ENCODE peak calls at places on chromosomes 6 and 20, in five cellular contexts. X is kidney, S is brain microvascular endothelial cell, O is neural progenitor cell, J is SJSA1. D is an unnamed sample.

GRCh38 chr20:58630063-58630462 is 21.0 kb upstream of the STX16 start:
- DNase-seq in X (no peak), S (peak; percentile 72), O (no peak), J (peak; percentile 88), D (no peak)

GRCh38 chr20:59006864-59007757 is at the start of gene CTSZ:
- DNase-seq in X (peak; percentile 88), S (no peak), O (peak; percentile 81), J (peak; percentile 37), D (peak; percentile 50)

GRCh38 chr6:162882817-162883481 is 155.2 kb downstream of the PACRG start:
- DNase-seq in X (no peak), S (no peak), O (no peak), J (no peak), D (peak; percentile 42)

GRCh38 chr6:53318429-53318828 is 30.3 kb downstream of the ELOVL5 start:
- DNase-seq in X (no peak), S (no peak), O (no peak), J (no peak), D (no peak)

GRCh38 chr6:155377061-155377460 is 62.8 kb upstream of the TFB1M start:
- DNase-seq in X (no peak), S (peak; percentile 90), O (no peak), J (peak; percentile 34), D (no peak)

GRCh38 chr20:24134284-24134683 is 145.7 kb upstream of the GGTLC1 start:
- DNase-seq in X (no peak), S (no peak), O (no peak), J (peak; percentile 73), D (no peak)

GRCh38 chr20:58651548-58651822 is 402 bp downstream of the STX16 start:
- DNase-seq in X (no peak), S (no peak), O (peak; percentile 80), J (no peak), D (no peak)

GRCh38 chr6:54916858-54917257 is 70.3 kb downstream of the FAM83B start:
- DNase-seq in X (no peak), S (no peak), O (no peak), J (no peak), D (no peak)

GRCh38 chr20:10590950-10591349 is 82.8 kb downstream of the JAG1 start:
- DNase-seq in X (no peak), S (no peak), O (no peak), J (no peak), D (no peak)

GRCh38 chr6:11653028-11653583 is 115.6 kb downstream of the TMEM170B start:
- DNase-seq in X (peak; percentile 63), S (peak; percentile 99), O (no peak), J (peak; percentile 97), D (no peak)

GRCh38 chr6:47202638-47203037 is 107.1 kb downstream of the TNFRSF21 start:
- DNase-seq in X (no peak), S (no peak), O (no peak), J (no peak), D (no peak)

GRCh38 chr6:100886078-100886477 is 4.9 kb upstream of the ASCC3 start:
- DNase-seq in X (no peak), S (peak; percentile 21), O (no peak), J (peak; percentile 16), D (no peak)

GRCh38 chr6:118758942-118759341 is 107.6 kb upstream of the CEP85L start:
- DNase-seq in X (no peak), S (no peak), O (no peak), J (no peak), D (no peak)

GRCh38 chr6:11251553-11252358 is 19.3 kb upstream of the NEDD9 start:
- DNase-seq in X (peak; percentile 76), S (peak; percentile 72), O (no peak), J (peak; percentile 64), D (peak; percentile 39)

GRCh38 chr6:5515200-5515599 is 253.9 kb downstream of the FARS2 start:
- DNase-seq in X (no peak), S (no peak), O (no peak), J (no peak), D (no peak)

GRCh38 chr6:148884461-148884860 is 137.6 kb downstream of the UST start:
- DNase-seq in X (no peak), S (no peak), O (peak; percentile 36), J (no peak), D (peak; percentile 67)

GRCh38 chr6:142913511-142914047 is 31.4 kb downstream of the HIVEP2 start:
- DNase-seq in X (no peak), S (no peak), O (no peak), J (no peak), D (no peak)

GRCh38 chr6:118284736-118285360 is 263.2 kb upstream of the PLN start:
- DNase-seq in X (no peak), S (no peak), O (no peak), J (no peak), D (no peak)

GRCh38 chr6:168440520-168441433 is at the start of gene SMOC2:
- DNase-seq in X (peak; percentile 82), S (no peak), O (peak; percentile 68), J (no peak), D (no peak)

GRCh38 chr6:84220809-84221409 is 6.5 kb downstream of the CEP162 start:
- DNase-seq in X (no peak), S (no peak), O (peak; percentile 15), J (peak; percentile 13), D (no peak)

GRCh38 chr6:63355632-63356031 is 35.8 kb upstream of the LGSN start:
- DNase-seq in X (no peak), S (no peak), O (no peak), J (no peak), D (no peak)

GRCh38 chr6:17473554-17473953 is 80.2 kb downstream of the CAP2 start:
- DNase-seq in X (no peak), S (no peak), O (no peak), J (no peak), D (no peak)

GRCh38 chr6:137795510-137795909 is 71.5 kb upstream of the TNFAIP3 start:
- DNase-seq in X (no peak), S (no peak), O (no peak), J (no peak), D (no peak)

GRCh38 chr20:45487231-45487635 is 17.7 kb downstream of the WFDC2 start:
- DNase-seq in X (peak; percentile 77), S (no peak), O (peak; percentile 54), J (no peak), D (peak; percentile 35)
- H3K4me3 ChIP-seq in X (no peak overlapping the region), S (no peak overlapping the region), O (no peak overlapping the region), J (no peak overlapping the region), D (no peak overlapping the region)

GRCh38 chr6:29886686-29887085 is 55.6 kb upstream of the HLA-A start:
- DNase-seq in X (no peak), S (no peak), O (no peak), J (no peak), D (no peak)
- H3K4me3 ChIP-seq in X (peak overlapping the region; percentile 73), S (no peak overlapping the region), O (no peak overlapping the region), J (no peak overlapping the region), D (no peak overlapping the region)

DNA sequence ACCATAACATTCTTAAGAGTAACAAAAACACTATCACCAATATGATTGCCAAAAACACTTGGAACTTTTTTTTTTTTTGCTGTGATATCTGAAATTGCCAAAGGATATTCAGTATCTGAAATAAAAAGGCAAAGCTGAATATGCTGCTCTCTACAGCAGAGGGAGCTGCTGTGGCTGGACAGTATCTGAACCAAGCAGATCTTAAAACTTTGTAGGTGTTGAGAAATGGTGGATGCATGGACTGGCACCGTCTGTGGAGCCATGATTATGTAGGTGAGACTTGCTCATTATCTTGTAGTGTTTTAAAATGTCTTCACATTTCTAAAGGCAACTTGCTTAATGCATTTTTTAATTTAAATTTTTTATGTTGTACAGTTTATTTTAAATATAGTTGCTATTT is 9.2 kb downstream of the PDCD2 start:
- DNase-seq in X (no peak), S (peak; percentile 20), O (no peak), J (no peak), D (no peak)
- H3K4me3 ChIP-seq in X (no peak overlapping the region), S (no peak overlapping the region), O (no peak overlapping the region), J (no peak overlapping the region), D (no peak overlapping the region)

DNA sequence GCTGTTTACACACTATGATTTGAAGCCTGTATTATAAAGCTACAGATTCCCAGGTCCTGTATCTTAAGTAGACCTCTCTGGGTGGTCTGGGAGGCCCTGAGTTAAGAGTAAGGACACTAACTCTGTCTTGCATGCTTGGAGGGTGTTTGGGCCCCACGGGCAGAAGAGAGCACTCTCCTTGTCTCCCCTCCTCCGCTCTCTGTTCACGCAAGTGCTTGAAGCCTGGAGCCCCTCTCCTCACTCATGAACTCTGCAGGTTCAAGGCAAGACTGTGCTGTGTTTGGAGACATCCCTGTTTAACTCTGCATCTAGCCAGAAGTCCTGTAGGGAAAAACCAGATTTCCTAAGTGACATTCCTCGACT is 154.0 kb downstream of the ZDHHC14 start:
- DNase-seq in X (no peak), S (no peak), O (no peak), J (peak; percentile 89), D (no peak)
- H3K4me3 ChIP-seq in X (no peak overlapping the region), S (no peak overlapping the region), O (no peak overlapping the region), J (peak overlapping the region; percentile 14), D (no peak overlapping the region)

GRCh38 chr6:31351734-31352496 is 5.1 kb downstream of the HLA-B start:
- DNase-seq in X (no peak), S (no peak), O (no peak), J (no peak), D (no peak)

GRCh38 chr6:31353508-31353907 is 3.5 kb downstream of the HLA-B start:
- DNase-seq in X (no peak), S (no peak), O (no peak), J (no peak), D (no peak)

GRCh38 chr6:31354248-31354647 is 2.7 kb downstream of the HLA-B start:
- DNase-seq in X (no peak), S (no peak), O (no peak), J (no peak), D (no peak)

GRCh38 chr6:31350973-31351733 is 5.8 kb downstream of the HLA-B start:
- DNase-seq in X (no peak), S (no peak), O (no peak), J (no peak), D (no peak)

GRCh38 chr6:31352497-31353368 is 4.2 kb downstream of the HLA-B start:
- DNase-seq in X (no peak), S (no peak), O (no peak), J (no peak), D (no peak)
- H3K4me3 ChIP-seq in X (no peak overlapping the region), S (no peak overlapping the region), O (no peak overlapping the region), J (no peak overlapping the region), D (no peak overlapping the region)

DNA sequence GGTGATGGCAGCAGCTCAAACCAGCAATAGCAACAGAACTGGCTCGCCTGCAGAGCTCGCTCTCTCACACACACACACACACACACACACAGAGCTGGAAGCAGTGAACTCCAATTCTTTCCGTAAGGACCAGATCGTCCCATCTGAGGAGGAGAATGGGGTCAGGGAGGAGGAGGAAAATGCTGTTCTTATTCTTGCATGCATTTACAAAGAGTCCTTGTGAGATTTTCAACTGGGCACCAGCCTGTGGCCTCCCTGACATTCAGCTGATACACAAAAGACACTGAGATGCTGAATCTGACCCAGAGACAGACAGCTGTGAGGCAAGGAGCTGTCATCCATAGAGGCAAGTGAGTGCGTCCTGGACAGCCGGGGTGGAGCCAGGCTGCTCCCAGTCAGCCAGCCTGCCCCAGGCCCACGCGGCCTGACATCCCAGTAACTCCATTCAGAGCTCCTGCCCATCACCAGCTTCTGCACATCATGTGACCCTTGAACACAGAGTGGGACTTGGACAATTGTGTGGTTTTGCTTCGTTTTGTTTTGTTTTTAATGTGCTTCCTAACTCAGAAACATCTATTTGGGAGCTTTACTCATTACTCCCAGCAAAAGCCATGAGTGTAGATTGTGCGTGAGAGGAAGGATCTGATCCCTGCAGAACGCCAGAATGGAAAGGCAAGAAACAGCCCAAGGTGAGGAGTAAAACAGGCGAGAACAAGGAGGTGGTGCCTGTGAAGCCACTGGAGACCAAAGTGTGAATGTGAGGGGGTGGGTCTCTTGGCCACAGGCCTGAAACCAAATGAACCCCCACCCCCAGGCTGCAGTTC is 2.1 kb downstream of the SERPINB9 start:
- DNase-seq in X (peak; percentile 65), S (no peak), O (no peak), J (no peak), D (no peak)
- H3K4me3 ChIP-seq in X (no peak overlapping the region), S (no peak overlapping the region), O (no peak overlapping the region), J (no peak overlapping the region), D (peak overlapping the region; percentile 55)

GRCh38 chr20:32823078-32823477 is 3.3 kb downstream of the MAPRE1 start:
- DNase-seq in X (no peak), S (peak; percentile 68), O (peak; percentile 16), J (peak; percentile 30), D (no peak)
- H3K4me3 ChIP-seq in X (no peak overlapping the region), S (no peak overlapping the region), O (no peak overlapping the region), J (no peak overlapping the region), D (no peak overlapping the region)